ENCODE peak calls at places on chromosomes 7 and 10, in eight cellular contexts. R, V, Q, S, N, M, C and F are unnamed samples.

GRCh38 chr10:13567030-13567429 is 19.7 kb upstream of the PRPF18 start:
- DNase-seq in N (no peak), Q (peak; percentile 25), C (no peak), V (no peak), S (no peak), M (no peak), R (no peak), F (no peak)

GRCh38 chr10:22599048-22599561 is 115.3 kb downstream of the PIP4K2A start:
- DNase-seq in M (no peak), Q (peak; percentile 69), C (peak; percentile 44), N (no peak), V (peak; percentile 27), S (peak; percentile 83), R (peak; percentile 85), F (peak; percentile 85)

GRCh38 chr10:108755661-108756060 is 1167.7 kb downstream of the XPNPEP1 start:
- DNase-seq in Q (peak; percentile 13), R (peak; percentile 85), M (no peak), S (peak; percentile 2), N (no peak), C (no peak), V (no peak), F (no peak)

GRCh38 chr7:50721160-50721559 is 61.5 kb downstream of the GRB10 start:
- DNase-seq in C (no peak), Q (no peak), R (peak; percentile 58), V (peak; percentile 53), N (peak; percentile 36), S (no peak), M (no peak), F (no peak)

GRCh38 chr7:97982647-97983046 is 7.3 kb downstream of the OCM2 start:
- DNase-seq in S (no peak), N (no peak), V (no peak), R (no peak), M (no peak), Q (no peak), C (no peak), F (no peak)

GRCh38 chr7:156470399-156471320 is 169.9 kb upstream of the RNF32 start:
- DNase-seq in S (no peak), V (no peak), M (no peak), N (no peak), Q (no peak), C (no peak), R (no peak), F (no peak)

GRCh38 chr7:42479452-42480303 is 242.7 kb upstream of the GLI3 start:
- DNase-seq in C (no peak), S (peak; percentile 44), N (no peak), Q (peak; percentile 31), V (no peak), M (no peak), R (peak; percentile 64), F (peak; percentile 42)

GRCh38 chr7:126443951-126444350 is 808.8 kb downstream of the GRM8 start:
- DNase-seq in N (no peak), S (no peak), R (no peak), M (no peak), V (no peak), C (no peak), Q (no peak), F (no peak)

GRCh38 chr7:79312022-79312421 is 141.4 kb downstream of the MAGI2 start:
- DNase-seq in N (no peak), R (no peak), Q (no peak), S (no peak), C (no peak), V (no peak), M (no peak), F (no peak)

GRCh38 chr7:23012797-23013714 is 874 bp downstream of the HYCC1 start:
- DNase-seq in S (peak; percentile 48), M (no peak), R (no peak), N (peak; percentile 43), Q (peak; percentile 7), V (peak; percentile 40), C (peak; percentile 50), F (peak; percentile 41)

GRCh38 chr10:71933651-71934050 is 30.5 kb upstream of the CHST3 start:
- DNase-seq in Q (no peak), M (no peak), S (no peak), V (no peak), N (no peak), C (no peak), R (no peak), F (no peak)

GRCh38 chr10:103491729-103492364 is 1.7 kb upstream of the NEURL1 start:
- DNase-seq in C (peak; percentile 76), V (peak; percentile 77), S (peak; percentile 98), N (no peak), M (no peak), R (peak; percentile 92), Q (peak; percentile 98), F (peak; percentile 96)

GRCh38 chr10:5038703-5039102 is 35.0 kb upstream of the AKR1C2 start:
- DNase-seq in M (no peak), Q (peak; percentile 85), C (no peak), S (peak; percentile 18), V (no peak), N (no peak), R (peak; percentile 10), F (no peak)

GRCh38 chr7:55526770-55527169 is 45.5 kb downstream of the VOPP1 start:
- DNase-seq in N (no peak), S (no peak), C (no peak), V (no peak), R (no peak), Q (no peak), M (no peak), F (no peak)

GRCh38 chr7:1055084-1055450 is 10.7 kb downstream of the GPR146 start:
- DNase-seq in S (no peak), N (peak; percentile 82), R (no peak), C (no peak), M (peak; percentile 17), Q (no peak), V (no peak), F (no peak)

GRCh38 chr7:44288381-44288685 is 37.1 kb downstream of the CAMK2B start:
- DNase-seq in C (no peak), M (no peak), V (no peak), Q (no peak), R (no peak), S (no peak), N (no peak), F (no peak)

GRCh38 chr7:128362670-128363069 is 1.2 kb upstream of the PRRT4 start:
- DNase-seq in M (no peak), N (no peak), V (peak; percentile 78), R (peak; percentile 66), C (no peak), Q (peak; percentile 15), S (peak; percentile 38), F (peak; percentile 40)